ENCODE peak calls at places on chromosomes 4 and X, in eight cellular contexts. U, Q, Y, X, F, T, W and E are unnamed samples.

GRCh38 chr4:185394568-185395254 is 1.0 kb downstream of the LRP2BP start:
- DNase-seq in U (no peak), Q (no peak), Y (no peak), X (no peak), F (no peak), T (no peak), W (no peak), E (no peak)

GRCh38 chrX:69603566-69604194 is 12.2 kb upstream of the EDA start:
- DNase-seq in U (no peak), Q (no peak), Y (no peak), X (no peak), F (no peak), T (no peak), W (no peak), E (no peak)

GRCh38 chr4:35559559-35560365 is 684.6 kb downstream of the ARAP2 start:
- DNase-seq in U (no peak), Q (no peak), Y (no peak), X (no peak), F (no peak), T (no peak), W (no peak), E (no peak)

GRCh38 chrX:133776072-133776471 is 209.3 kb downstream of the GPC3 start:
- DNase-seq in U (no peak), Q (no peak), Y (no peak), X (no peak), F (no peak), T (peak; percentile 9), W (peak; percentile 27), E (no peak)

GRCh38 chr4:41304221-41304620 is 47.5 kb downstream of the UCHL1 start:
- DNase-seq in U (no peak), Q (no peak), Y (no peak), X (no peak), F (no peak), T (no peak), W (peak; percentile 30), E (no peak)

GRCh38 chr4:156419080-156419638 is 465.5 kb upstream of the CTSO start:
- DNase-seq in U (no peak), Q (no peak), Y (no peak), X (no peak), F (no peak), T (no peak), W (no peak), E (no peak)

GRCh38 chr4:2792711-2793577 is at the start of gene SH3BP2:
- DNase-seq in U (peak; percentile 47), Q (peak; percentile 47), Y (peak; percentile 81), X (peak; percentile 88), F (peak; percentile 89), T (peak; percentile 89), W (peak; percentile 86), E (peak; percentile 68)

GRCh38 chr4:113411496-113411938 is 350.0 kb downstream of the CAMK2D start:
- DNase-seq in U (no peak), Q (no peak), Y (no peak), X (no peak), F (no peak), T (no peak), W (no peak), E (peak; percentile 40)

GRCh38 chrX:69231903-69232302 is 66.7 kb upstream of the PJA1 start:
- DNase-seq in U (no peak), Q (no peak), Y (no peak), X (no peak), F (no peak), T (no peak), W (no peak), E (no peak)

DNA sequence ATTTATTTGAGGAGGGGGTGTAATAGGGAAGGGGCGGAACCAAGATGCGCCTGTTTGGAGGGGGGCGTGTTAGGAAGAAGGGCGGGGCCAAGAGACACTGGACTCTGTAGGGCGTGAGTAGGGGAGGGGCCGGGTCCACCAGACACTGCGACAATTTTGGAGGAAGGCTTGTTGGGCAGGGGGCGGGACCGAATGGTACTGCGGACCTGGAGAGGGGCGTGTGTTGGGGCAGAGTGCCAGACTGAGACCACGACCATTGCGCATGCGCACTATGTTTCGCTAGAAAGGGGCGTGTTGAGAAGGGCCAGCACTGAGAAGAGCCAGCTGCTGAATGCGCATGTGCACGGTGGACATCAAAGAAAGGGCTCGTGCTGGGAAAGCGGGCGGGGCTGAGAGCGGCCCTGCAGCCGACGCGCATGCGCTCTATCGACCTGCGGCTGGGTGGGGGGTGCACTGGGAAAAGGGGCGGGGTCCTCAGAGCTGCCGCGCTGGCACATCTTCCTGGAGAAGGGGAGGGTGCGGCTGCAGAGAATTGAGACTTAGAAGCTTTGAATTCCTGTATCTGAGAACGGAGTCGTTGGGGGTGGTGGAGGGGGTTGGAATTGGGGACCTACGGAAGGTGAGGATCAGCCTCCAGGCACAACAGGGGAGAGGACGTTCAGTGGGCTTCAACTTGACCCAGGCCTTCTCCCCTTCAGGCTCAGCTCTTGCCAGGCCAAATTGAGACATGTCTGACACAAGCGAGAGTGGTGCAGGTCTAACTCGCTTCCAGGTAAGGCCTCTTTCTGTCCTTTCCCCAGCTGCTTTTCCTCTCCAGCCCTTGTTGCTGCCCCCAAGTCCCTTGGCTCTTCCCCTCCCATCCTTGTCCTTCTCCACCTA is 1.3 kb downstream of the MAGED2 start:
- DNase-seq in U (peak; percentile 93), Q (peak; percentile 89), Y (peak; percentile 94), X (peak; percentile 97), F (peak; percentile 92), T (peak; percentile 94), W (peak; percentile 93), E (peak; percentile 98)
- TF ChIP-seq POLR2A in U (no peak), Q (no peak), Y (no peak), X (no peak), F (no peak), T (no peak), W (no peak), E (no peak)

GRCh38 chr4:153488006-153488718 is 22.0 kb downstream of the TMEM131L start:
- DNase-seq in U (no peak), Q (no peak), Y (no peak), X (no peak), F (no peak), T (peak; percentile 37), W (no peak), E (no peak)

GRCh38 chr4:153488719-153489384 is 22.7 kb downstream of the TMEM131L start:
- DNase-seq in U (no peak), Q (no peak), Y (no peak), X (no peak), F (no peak), T (no peak), W (no peak), E (no peak)

GRCh38 chr4:153485374-153485773 is 19.2 kb downstream of the TMEM131L start:
- DNase-seq in U (no peak), Q (no peak), Y (no peak), X (no peak), F (no peak), T (no peak), W (no peak), E (no peak)

GRCh38 chr4:153485860-153486259 is 19.7 kb downstream of the TMEM131L start:
- DNase-seq in U (no peak), Q (no peak), Y (no peak), X (no peak), F (no peak), T (no peak), W (no peak), E (no peak)

DNA sequence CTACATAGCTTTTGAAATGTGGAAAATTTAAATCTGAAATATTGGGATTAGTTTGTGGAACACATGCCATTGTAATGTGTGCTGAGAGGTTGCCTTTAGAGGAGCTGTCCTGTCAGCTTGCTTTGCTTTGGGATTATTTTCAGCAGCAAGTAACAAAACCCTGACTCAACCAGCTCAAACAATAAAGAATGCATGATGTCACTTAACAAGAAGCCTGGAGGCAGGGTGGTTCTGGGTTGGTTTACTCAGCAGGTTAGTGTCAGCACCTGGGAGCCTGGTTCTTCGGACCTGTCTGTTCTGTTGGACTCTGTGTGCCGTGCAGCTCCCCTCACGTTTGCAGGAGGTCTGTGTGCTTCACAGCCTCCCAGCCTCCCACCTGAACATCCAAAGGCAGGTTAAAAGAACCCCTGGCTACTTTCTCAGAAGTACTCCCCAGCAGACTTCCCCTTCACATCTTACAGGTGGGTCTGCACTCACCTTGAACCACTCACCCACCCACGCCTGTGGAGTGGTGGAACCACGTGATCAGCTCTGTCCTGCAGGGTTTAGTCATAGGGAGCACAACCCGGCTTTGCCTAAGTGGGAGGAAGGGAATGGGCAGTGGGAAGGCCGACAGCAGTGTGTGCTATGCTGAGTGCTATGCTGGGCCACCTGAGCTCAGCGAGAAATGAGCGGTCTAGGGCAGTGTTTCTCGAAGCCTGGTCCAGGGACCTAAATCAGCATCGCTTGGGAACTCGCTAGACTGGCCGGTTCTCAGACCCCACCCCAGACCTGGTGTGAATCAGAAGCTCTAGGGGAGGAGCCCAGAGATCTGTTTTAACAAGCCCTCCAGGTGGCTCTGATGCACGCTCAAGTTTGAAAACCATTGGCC is 20.4 kb downstream of the TMEM131L start:
- DNase-seq in U (peak; percentile 63), Q (peak; percentile 37), Y (no peak), X (no peak), F (no peak), T (no peak), W (peak; percentile 38), E (peak; percentile 64)
- TF ChIP-seq POLR2A in U (no peak), Q (no peak), Y (no peak), X (no peak), F (no peak), T (no peak), W (no peak), E (no peak)

DNA sequence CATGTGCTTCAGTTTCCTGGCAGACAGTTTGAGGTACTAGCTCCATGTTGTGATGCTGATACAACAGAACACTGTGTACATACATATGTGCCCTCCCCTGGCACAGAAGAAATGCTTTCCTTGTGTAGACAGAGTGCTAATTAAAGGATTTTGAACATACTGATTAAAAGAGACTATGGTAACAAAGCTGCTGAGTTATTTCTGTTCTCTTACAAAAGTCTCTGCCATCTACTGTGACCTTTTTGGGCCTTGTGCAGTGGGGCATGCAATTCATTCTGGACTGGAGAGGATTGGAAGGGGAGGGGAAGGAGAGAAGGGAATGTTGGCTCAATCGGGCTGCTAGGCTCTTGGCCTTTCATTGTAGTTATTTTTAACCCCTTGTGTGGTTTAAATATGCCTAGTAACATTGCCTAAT is 6.0 kb downstream of the PDLIM5 start:
- DNase-seq in U (no peak), Q (no peak), Y (no peak), X (no peak), F (no peak), T (no peak), W (no peak), E (no peak)
- TF ChIP-seq POLR2A in U (no peak), Q (no peak), Y (no peak), X (no peak), F (no peak), T (no peak), W (no peak), E (no peak)

GRCh38 chr4:139554726-139555072 is 1.3 kb downstream of the SETD7 start:
- DNase-seq in U (no peak), Q (no peak), Y (no peak), X (no peak), F (no peak), T (no peak), W (no peak), E (no peak)

GRCh38 chr4:139556071-139556734 is at the start of gene SETD7:
- DNase-seq in U (peak; percentile 79), Q (peak; percentile 38), Y (peak; percentile 83), X (peak; percentile 90), F (peak; percentile 90), T (peak; percentile 79), W (peak; percentile 74), E (peak; percentile 94)

GRCh38 chr4:139553751-139554670 is 2.0 kb downstream of the SETD7 start:
- DNase-seq in U (no peak), Q (no peak), Y (no peak), X (no peak), F (no peak), T (no peak), W (no peak), E (no peak)

GRCh38 chr4:139555705-139556070 is 331 bp downstream of the SETD7 start:
- DNase-seq in U (peak; percentile 55), Q (no peak), Y (peak; percentile 74), X (peak; percentile 82), F (peak; percentile 83), T (peak; percentile 49), W (peak; percentile 45), E (no peak)

GRCh38 chr4:139555073-139555704 is 830 bp downstream of the SETD7 start:
- DNase-seq in U (peak; percentile 85), Q (peak; percentile 53), Y (peak; percentile 92), X (peak; percentile 96), F (peak; percentile 94), T (peak; percentile 89), W (peak; percentile 86), E (peak; percentile 91)
- TF ChIP-seq POLR2A in U (peak; percentile 84), Q (peak; percentile 82), Y (peak; percentile 81), X (peak; percentile 63), F (peak; percentile 64), T (peak; percentile 90), W (no peak), E (no peak)